ENCODE peak calls at places on chromosome 19, in six cellular contexts. U is testis; L is MM.1S; B is Jurkat, Clone E6-1; A is heart right ventricle; M is uterus. C is an unnamed sample.

GRCh38 chr19:46217476-46217875 is 12.1 kb upstream of the IGFL1 start:
- DNase-seq in U (no peak), A (no peak), L (no peak), B (no peak), M (no peak), C (no peak)

GRCh38 chr19:14342809-14343208 is 38.4 kb upstream of the ADGRE5 start:
- DNase-seq in L (no peak), M (no peak), U (no peak), B (no peak), A (no peak), C (no peak)

GRCh38 chr19:18488403-18488723 is 33.5 kb downstream of the ELL start:
- DNase-seq in U (no peak), B (no peak), A (no peak), M (no peak), L (no peak), C (no peak)

GRCh38 chr19:11174336-11174735 is 18.8 kb upstream of the SPC24 start:
- DNase-seq in B (no peak), U (no peak), M (no peak), A (no peak), L (no peak), C (no peak)

GRCh38 chr19:16104722-16105121 is 7.0 kb upstream of the RAB8A start:
- DNase-seq in A (no peak), B (no peak), U (no peak), L (no peak), M (no peak), C (no peak)

GRCh38 chr19:18423258-18424020 is 4.2 kb downstream of the SSBP4 start:
- DNase-seq in M (no peak), L (no peak), A (no peak), U (no peak), B (no peak), C (no peak)

GRCh38 chr19:46408611-46409039 is 4.7 kb downstream of the CCDC8 start:
- DNase-seq in U (peak; percentile 77), B (no peak), A (peak; percentile 78), M (peak; percentile 85), L (no peak), C (no peak)

GRCh38 chr19:9324584-9324962 is 594 bp downstream of the ZNF559 start:
- DNase-seq in M (no peak), B (peak; percentile 6), A (no peak), L (no peak), U (no peak), C (no peak)

GRCh38 chr19:46035546-46035945 is 5.3 kb downstream of the IGFL4 start:
- DNase-seq in B (no peak), U (no peak), L (no peak), M (no peak), A (no peak), C (peak; percentile 74)

GRCh38 chr19:9917322-9917721 is 19.0 kb downstream of the OLFM2 start:
- DNase-seq in M (no peak), L (no peak), B (peak; percentile 35), A (no peak), U (peak; percentile 47), C (no peak)

GRCh38 chr19:53982056-53982455 is 9.4 kb upstream of the CACNG6 start:
- DNase-seq in L (no peak), A (no peak), M (no peak), U (no peak), B (no peak), C (no peak)

GRCh38 chr19:31506102-31506501 is 156.9 kb upstream of the TSHZ3 start:
- DNase-seq in B (no peak), U (no peak), L (no peak), M (no peak), A (no peak), C (no peak)

GRCh38 chr19:6532244-6532999 is 1.6 kb downstream of the TNFSF9 start:
- DNase-seq in A (no peak), U (no peak), M (no peak), B (no peak), L (peak; percentile 54), C (no peak)

GRCh38 chr19:53962887-53963435 is at the start of gene CACNG8:
- DNase-seq in M (no peak), L (no peak), A (no peak), B (no peak), U (no peak), C (no peak)

GRCh38 chr19:18110833-18111232 is 13.3 kb downstream of the MAST3 start:
- DNase-seq in U (no peak), A (no peak), B (no peak), L (no peak), M (no peak), C (no peak)

GRCh38 chr19:35328851-35329285 is at the start of gene CD22:
- DNase-seq in U (no peak), A (no peak), M (no peak), L (no peak), B (no peak), C (no peak)

GRCh38 chr19:46413262-46414031 is at the start of gene CCDC8:
- DNase-seq in U (peak; percentile 95), B (no peak), L (no peak), A (peak; percentile 86), M (peak; percentile 95), C (peak; percentile 90)

GRCh38 chr19:6790194-6791128 is 18.0 kb downstream of the VAV1 start:
- DNase-seq in A (no peak), L (peak; percentile 40), M (no peak), B (no peak), U (peak; percentile 67), C (no peak)

GRCh38 chr19:11377237-11377636 is 2.8 kb downstream of the SWSAP1 start:
- DNase-seq in A (no peak), U (no peak), M (peak; percentile 64), L (no peak), B (no peak), C (peak; percentile 44)

GRCh38 chr19:16180611-16181010 is 4.6 kb upstream of the FAM32A start:
- DNase-seq in L (no peak), M (no peak), A (no peak), B (no peak), U (no peak), C (no peak)

GRCh38 chr19:38699647-38700349 is 44.5 kb downstream of the CAPN12 start:
- DNase-seq in U (no peak), M (no peak), B (no peak), L (no peak), A (no peak), C (no peak)

GRCh38 chr19:42455621-42456081 is 12.9 kb upstream of the CXCL17 start:
- DNase-seq in L (no peak), U (no peak), B (no peak), M (no peak), A (no peak), C (no peak)

GRCh38 chr19:38736036-38736412 is 8.2 kb downstream of the CAPN12 start:
- DNase-seq in A (peak; percentile 51), B (no peak), M (peak; percentile 61), U (peak; percentile 54), L (peak; percentile 21), C (no peak)

GRCh38 chr19:35754365-35755139 is 2.3 kb downstream of the HSPB6 start:
- DNase-seq in L (no peak), U (no peak), M (peak; percentile 52), A (no peak), B (no peak), C (no peak)

GRCh38 chr19:13082192-13083007 is 20.3 kb downstream of the LYL1 start:
- DNase-seq in U (peak; percentile 73), L (no peak), B (no peak), A (no peak), M (peak; percentile 62), C (no peak)

DNA sequence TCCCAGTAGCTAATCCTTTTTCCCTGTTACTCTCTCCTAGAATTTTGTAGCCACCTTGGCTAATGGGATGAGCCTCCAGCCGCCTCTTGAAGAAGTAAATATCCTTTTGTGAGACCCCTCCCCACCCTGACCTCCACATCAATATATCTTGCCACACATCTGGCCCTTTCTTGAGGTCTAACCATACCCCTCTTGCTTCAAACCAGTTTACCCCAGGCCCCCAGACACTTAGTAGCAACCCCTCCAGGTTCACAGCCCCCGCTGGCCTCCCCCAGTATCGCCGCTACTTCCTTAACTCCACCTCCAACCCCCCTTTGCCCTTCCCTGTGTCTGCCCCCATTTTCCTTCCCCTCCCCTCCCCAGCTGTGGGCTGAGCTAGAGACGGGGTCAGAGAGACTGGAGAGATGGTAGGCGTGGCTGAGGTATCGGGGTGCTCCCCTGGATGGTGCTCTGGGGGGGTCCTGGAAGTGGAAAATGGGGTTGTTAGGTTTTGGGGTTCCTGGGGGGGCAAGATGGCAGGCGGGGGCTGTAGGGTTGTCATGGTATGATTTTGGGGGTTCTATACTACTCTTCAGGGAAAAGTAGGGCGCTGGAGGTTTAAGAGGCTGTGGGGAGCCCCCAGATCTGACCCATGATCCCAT is 2.9 kb downstream of the PRMT1 start:
- DNase-seq in B (no peak), U (no peak), L (no peak), A (no peak), M (no peak), C (no peak)
- H3K4me3 ChIP-seq in B (no peak overlapping the region), U (no peak overlapping the region), L (no peak overlapping the region), A (no peak overlapping the region), M (peak overlapping the region; percentile 8), C (no peak overlapping the region)

DNA sequence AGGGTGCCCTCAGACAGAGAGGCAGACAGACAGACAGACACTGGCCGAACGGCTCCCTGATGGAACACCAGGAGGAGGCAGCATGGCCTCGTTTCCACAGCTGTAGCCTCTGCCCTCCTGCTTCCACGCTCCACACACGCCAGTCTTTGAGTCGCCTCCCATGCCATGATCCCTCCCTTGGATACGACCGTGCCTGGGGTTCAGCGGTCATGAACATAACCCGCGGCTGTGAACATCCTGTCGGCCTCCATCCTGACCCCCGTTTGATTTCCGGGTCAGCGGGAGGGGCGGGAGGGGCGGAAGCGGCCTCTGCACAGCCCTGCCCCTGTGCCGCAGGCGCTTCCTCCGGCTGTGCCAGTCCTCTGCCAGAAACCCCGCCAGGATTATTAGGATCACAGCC is 23.4 kb downstream of the GP6 start:
- DNase-seq in B (no peak), U (no peak), A (peak; percentile 22), L (peak; percentile 35), M (no peak), C (no peak)
- H3K4me3 ChIP-seq in B (no peak overlapping the region), U (no peak overlapping the region), A (no peak overlapping the region), L (peak overlapping the region; percentile 58), M (no peak overlapping the region), C (no peak overlapping the region)

DNA sequence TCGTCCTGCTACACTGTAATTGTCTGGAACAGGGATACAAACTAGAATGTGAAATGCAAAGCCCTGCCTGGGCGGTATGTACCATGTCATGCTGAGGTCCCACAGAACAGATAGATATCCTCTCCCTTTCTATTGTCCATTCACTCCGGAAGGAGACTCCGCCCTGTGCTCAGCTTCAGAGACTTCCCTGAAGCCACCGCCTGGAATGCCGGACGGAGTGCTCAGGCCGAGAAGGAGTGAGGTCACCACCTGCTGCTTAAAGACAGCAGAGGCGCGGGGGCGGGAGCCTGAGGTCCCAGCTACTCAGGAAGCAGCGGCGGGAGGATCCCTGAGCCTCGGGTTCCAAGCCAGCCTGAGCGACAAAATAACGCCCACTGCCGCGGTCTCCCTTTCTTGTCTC is 890 bp upstream of the ZNF611 start:
- DNase-seq in A (peak; percentile 76), L (no peak), B (no peak), M (peak; percentile 75), U (peak; percentile 67), C (peak; percentile 87)
- H3K4me3 ChIP-seq in A (no peak overlapping the region), L (no peak overlapping the region), B (no peak overlapping the region), M (no peak overlapping the region), U (peak overlapping the region; percentile 84), C (no peak overlapping the region)

DNA sequence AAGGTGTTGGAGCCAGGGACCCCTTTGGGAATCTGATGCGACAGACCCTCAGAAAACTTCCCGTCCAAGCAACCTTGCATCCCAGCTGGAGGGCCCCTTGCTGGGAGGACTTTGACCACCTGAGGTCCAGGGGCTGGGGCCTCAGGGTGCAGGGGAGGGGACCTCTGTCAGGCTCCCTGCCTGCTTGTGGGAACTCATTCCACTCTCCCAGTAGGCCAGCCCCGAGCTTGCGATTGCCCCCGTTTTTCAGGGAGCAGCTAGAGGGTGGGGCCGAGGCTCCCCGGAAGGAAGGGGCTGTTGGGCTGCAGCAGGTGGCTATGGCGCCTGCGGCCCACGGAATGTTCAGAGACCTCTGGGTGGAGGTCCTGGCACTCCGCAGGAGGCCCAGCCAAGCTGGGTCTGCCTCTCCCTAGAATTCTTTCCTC is 2.8 kb downstream of the GNA11 start:
- DNase-seq in B (no peak), U (no peak), A (no peak), L (no peak), M (no peak), C (no peak)
- H3K4me3 ChIP-seq in B (no peak overlapping the region), U (peak overlapping the region; percentile 98), A (peak overlapping the region; percentile 99), L (no peak overlapping the region), M (peak overlapping the region; percentile 95), C (no peak overlapping the region)

C was measured in lower leg skin.